ENCODE peak calls at places on chromosomes 16 and 17, in seven cellular contexts. One of them, this sample, is unnamed.

GRCh38 chr16:61564741-61565140 is 471.5 kb downstream of the CDH8 start:
- DNase-seq in stimulated activated naive CD4-positive, alpha-beta T cell treated with Interleukin-2 at 50 U/mL for 16 hours: no peak
- DNase-seq in caudate nucleus: no peak
- DNase-seq in fibroblast of lung: no peak
- DNase-seq in kidney tubule cell: no peak
- DNase-seq in BJ: no peak
- DNase-seq in mesenchymal stem cell: no peak
- DNase-seq in this sample: no peak

GRCh38 chr17:8991514-8992285 is 26.2 kb upstream of the PIK3R5 start:
- DNase-seq in mesenchymal stem cell: peak
- DNase-seq in kidney tubule cell: peak
- DNase-seq in fibroblast of lung: peak
- DNase-seq in caudate nucleus: peak
- DNase-seq in stimulated activated naive CD4-positive, alpha-beta T cell treated with Interleukin-2 at 50 U/mL for 16 hours: peak
- DNase-seq in BJ: no peak
- DNase-seq in this sample: peak

GRCh38 chr17:81398170-81398854 is 3.1 kb downstream of the BAHCC1 start:
- DNase-seq in kidney tubule cell: peak
- DNase-seq in BJ: no peak
- DNase-seq in fibroblast of lung: peak
- DNase-seq in caudate nucleus: no peak
- DNase-seq in stimulated activated naive CD4-positive, alpha-beta T cell treated with Interleukin-2 at 50 U/mL for 16 hours: no peak
- DNase-seq in mesenchymal stem cell: peak
- DNase-seq in this sample: peak

GRCh38 chr17:82296511-82297279 is 20.7 kb downstream of the CD7 start:
- DNase-seq in caudate nucleus: no peak
- DNase-seq in mesenchymal stem cell: no peak
- DNase-seq in kidney tubule cell: no peak
- DNase-seq in stimulated activated naive CD4-positive, alpha-beta T cell treated with Interleukin-2 at 50 U/mL for 16 hours: no peak
- DNase-seq in fibroblast of lung: no peak
- DNase-seq in BJ: no peak
- DNase-seq in this sample: no peak

GRCh38 chr17:49577651-49577935 is 1.9 kb downstream of the NXPH3 start:
- DNase-seq in mesenchymal stem cell: no peak
- DNase-seq in caudate nucleus: no peak
- DNase-seq in fibroblast of lung: no peak
- DNase-seq in stimulated activated naive CD4-positive, alpha-beta T cell treated with Interleukin-2 at 50 U/mL for 16 hours: no peak
- DNase-seq in BJ: no peak
- DNase-seq in kidney tubule cell: no peak
- DNase-seq in this sample: no peak

GRCh38 chr17:75754378-75755204 is 10.4 kb downstream of the GALK1 start:
- DNase-seq in caudate nucleus: no peak
- DNase-seq in BJ: no peak
- DNase-seq in mesenchymal stem cell: no peak
- DNase-seq in kidney tubule cell: no peak
- DNase-seq in fibroblast of lung: no peak
- DNase-seq in stimulated activated naive CD4-positive, alpha-beta T cell treated with Interleukin-2 at 50 U/mL for 16 hours: no peak
- DNase-seq in this sample: no peak

GRCh38 chr17:4972752-4973151 is 5.1 kb upstream of the SPAG7 start:
- DNase-seq in fibroblast of lung: no peak
- DNase-seq in mesenchymal stem cell: no peak
- DNase-seq in caudate nucleus: no peak
- DNase-seq in stimulated activated naive CD4-positive, alpha-beta T cell treated with Interleukin-2 at 50 U/mL for 16 hours: no peak
- DNase-seq in kidney tubule cell: no peak
- DNase-seq in BJ: no peak
- DNase-seq in this sample: no peak

GRCh38 chr17:77727216-77727615 is 231.3 kb upstream of the TNRC6C start:
- DNase-seq in fibroblast of lung: no peak
- DNase-seq in stimulated activated naive CD4-positive, alpha-beta T cell treated with Interleukin-2 at 50 U/mL for 16 hours: no peak
- DNase-seq in caudate nucleus: no peak
- DNase-seq in kidney tubule cell: no peak
- DNase-seq in mesenchymal stem cell: no peak
- DNase-seq in BJ: no peak
- DNase-seq in this sample: no peak

GRCh38 chr17:62724398-62725146 is 83.5 kb downstream of the MARCHF10 start:
- DNase-seq in caudate nucleus: peak
- DNase-seq in mesenchymal stem cell: no peak
- DNase-seq in stimulated activated naive CD4-positive, alpha-beta T cell treated with Interleukin-2 at 50 U/mL for 16 hours: peak
- DNase-seq in fibroblast of lung: no peak
- DNase-seq in BJ: no peak
- DNase-seq in kidney tubule cell: peak
- DNase-seq in this sample: no peak

GRCh38 chr17:35749560-35750412 is 3.3 kb downstream of the GAS2L2 start:
- DNase-seq in mesenchymal stem cell: no peak
- DNase-seq in kidney tubule cell: no peak
- DNase-seq in BJ: no peak
- DNase-seq in caudate nucleus: no peak
- DNase-seq in stimulated activated naive CD4-positive, alpha-beta T cell treated with Interleukin-2 at 50 U/mL for 16 hours: no peak
- DNase-seq in fibroblast of lung: no peak
- DNase-seq in this sample: no peak

GRCh38 chr17:32564325-32564724 is 77.5 kb downstream of the CDK5R1 start:
- DNase-seq in fibroblast of lung: no peak
- DNase-seq in caudate nucleus: no peak
- DNase-seq in stimulated activated naive CD4-positive, alpha-beta T cell treated with Interleukin-2 at 50 U/mL for 16 hours: no peak
- DNase-seq in kidney tubule cell: peak
- DNase-seq in mesenchymal stem cell: no peak
- DNase-seq in BJ: no peak
- DNase-seq in this sample: no peak

GRCh38 chr17:62085511-62086408 is 20.7 kb upstream of the MED13 start:
- DNase-seq in BJ: no peak
- DNase-seq in mesenchymal stem cell: no peak
- DNase-seq in kidney tubule cell: no peak
- DNase-seq in stimulated activated naive CD4-positive, alpha-beta T cell treated with Interleukin-2 at 50 U/mL for 16 hours: no peak
- DNase-seq in fibroblast of lung: peak
- DNase-seq in caudate nucleus: no peak
- DNase-seq in this sample: no peak

GRCh38 chr17:18951941-18952842 is at the start of gene SLC5A10:
- DNase-seq in stimulated activated naive CD4-positive, alpha-beta T cell treated with Interleukin-2 at 50 U/mL for 16 hours: no peak
- DNase-seq in BJ: no peak
- DNase-seq in mesenchymal stem cell: no peak
- DNase-seq in fibroblast of lung: no peak
- DNase-seq in caudate nucleus: no peak
- DNase-seq in kidney tubule cell: peak
- DNase-seq in this sample: no peak

GRCh38 chr17:72120878-72121163 is at the start of gene SOX9:
- DNase-seq in caudate nucleus: peak
- DNase-seq in stimulated activated naive CD4-positive, alpha-beta T cell treated with Interleukin-2 at 50 U/mL for 16 hours: no peak
- DNase-seq in mesenchymal stem cell: peak
- DNase-seq in kidney tubule cell: peak
- DNase-seq in BJ: peak
- DNase-seq in fibroblast of lung: peak
- DNase-seq in this sample: no peak

GRCh38 chr16:4316732-4317461 is 1.0 kb downstream of the GLIS2 start:
- DNase-seq in BJ: no peak
- DNase-seq in stimulated activated naive CD4-positive, alpha-beta T cell treated with Interleukin-2 at 50 U/mL for 16 hours: no peak
- DNase-seq in mesenchymal stem cell: no peak
- DNase-seq in caudate nucleus: peak
- DNase-seq in fibroblast of lung: no peak
- DNase-seq in kidney tubule cell: peak
- DNase-seq in this sample: peak

GRCh38 chr17:74780443-74781238 is 4.5 kb upstream of the NAT9 start:
- DNase-seq in caudate nucleus: peak
- DNase-seq in kidney tubule cell: peak
- DNase-seq in stimulated activated naive CD4-positive, alpha-beta T cell treated with Interleukin-2 at 50 U/mL for 16 hours: no peak
- DNase-seq in mesenchymal stem cell: peak
- DNase-seq in fibroblast of lung: no peak
- DNase-seq in BJ: no peak
- DNase-seq in this sample: no peak

GRCh38 chr17:50953518-50953830 is 87.3 kb upstream of the TOB1 start:
- DNase-seq in kidney tubule cell: no peak
- DNase-seq in mesenchymal stem cell: no peak
- DNase-seq in BJ: no peak
- DNase-seq in stimulated activated naive CD4-positive, alpha-beta T cell treated with Interleukin-2 at 50 U/mL for 16 hours: no peak
- DNase-seq in caudate nucleus: no peak
- DNase-seq in fibroblast of lung: no peak
- DNase-seq in this sample: no peak

GRCh38 chr16:35543486-35543885 is 2084.1 kb downstream of the TP53TG3F start:
- DNase-seq in stimulated activated naive CD4-positive, alpha-beta T cell treated with Interleukin-2 at 50 U/mL for 16 hours: no peak
- DNase-seq in BJ: no peak
- DNase-seq in caudate nucleus: no peak
- DNase-seq in kidney tubule cell: no peak
- DNase-seq in fibroblast of lung: no peak
- DNase-seq in mesenchymal stem cell: no peak
- DNase-seq in this sample: no peak

GRCh38 chr17:77449908-77450741 is 309.4 kb downstream of the SEC14L1 start:
- DNase-seq in caudate nucleus: peak
- DNase-seq in stimulated activated naive CD4-positive, alpha-beta T cell treated with Interleukin-2 at 50 U/mL for 16 hours: peak
- DNase-seq in kidney tubule cell: peak
- DNase-seq in mesenchymal stem cell: peak
- DNase-seq in BJ: no peak
- DNase-seq in fibroblast of lung: peak
- DNase-seq in this sample: no peak

GRCh38 chr17:2712300-2713043 is 908 bp upstream of the CLUH start:
- DNase-seq in mesenchymal stem cell: no peak
- DNase-seq in BJ: no peak
- DNase-seq in stimulated activated naive CD4-positive, alpha-beta T cell treated with Interleukin-2 at 50 U/mL for 16 hours: no peak
- DNase-seq in kidney tubule cell: peak
- DNase-seq in fibroblast of lung: no peak
- DNase-seq in caudate nucleus: no peak
- DNase-seq in this sample: no peak

GRCh38 chr17:17921192-17922082 is 50.8 kb downstream of the TOM1L2 start:
- DNase-seq in kidney tubule cell: peak
- DNase-seq in BJ: peak
- DNase-seq in fibroblast of lung: peak
- DNase-seq in stimulated activated naive CD4-positive, alpha-beta T cell treated with Interleukin-2 at 50 U/mL for 16 hours: no peak
- DNase-seq in mesenchymal stem cell: peak
- DNase-seq in caudate nucleus: peak
- DNase-seq in this sample: peak

GRCh38 chr16:85935957-85936760 is 37.2 kb downstream of the IRF8 start:
- DNase-seq in kidney tubule cell: peak
- DNase-seq in stimulated activated naive CD4-positive, alpha-beta T cell treated with Interleukin-2 at 50 U/mL for 16 hours: peak
- DNase-seq in BJ: no peak
- DNase-seq in caudate nucleus: no peak
- DNase-seq in mesenchymal stem cell: no peak
- DNase-seq in fibroblast of lung: peak
- DNase-seq in this sample: no peak

GRCh38 chr16:16120044-16120381 is 103.3 kb downstream of the ABCC6 start:
- DNase-seq in kidney tubule cell: no peak
- DNase-seq in caudate nucleus: no peak
- DNase-seq in BJ: no peak
- DNase-seq in stimulated activated naive CD4-positive, alpha-beta T cell treated with Interleukin-2 at 50 U/mL for 16 hours: no peak
- DNase-seq in mesenchymal stem cell: no peak
- DNase-seq in fibroblast of lung: no peak
- DNase-seq in this sample: no peak

GRCh38 chr16:50655558-50656055 is 25.5 kb downstream of the SNX20 start:
- DNase-seq in caudate nucleus: no peak
- DNase-seq in BJ: no peak
- DNase-seq in kidney tubule cell: no peak
- DNase-seq in stimulated activated naive CD4-positive, alpha-beta T cell treated with Interleukin-2 at 50 U/mL for 16 hours: no peak
- DNase-seq in fibroblast of lung: no peak
- DNase-seq in mesenchymal stem cell: no peak
- DNase-seq in this sample: no peak

GRCh38 chr17:32142857-32143524 is 689 bp downstream of the RHOT1 start:
- DNase-seq in fibroblast of lung: peak
- DNase-seq in mesenchymal stem cell: peak
- DNase-seq in caudate nucleus: no peak
- DNase-seq in stimulated activated naive CD4-positive, alpha-beta T cell treated with Interleukin-2 at 50 U/mL for 16 hours: no peak
- DNase-seq in BJ: no peak
- DNase-seq in kidney tubule cell: peak
- DNase-seq in this sample: peak

GRCh38 chr16:86751081-86752030 is 173.0 kb downstream of the FOXL1 start:
- DNase-seq in kidney tubule cell: peak
- DNase-seq in fibroblast of lung: peak
- DNase-seq in caudate nucleus: no peak
- DNase-seq in stimulated activated naive CD4-positive, alpha-beta T cell treated with Interleukin-2 at 50 U/mL for 16 hours: no peak
- DNase-seq in BJ: peak
- DNase-seq in mesenchymal stem cell: peak
- DNase-seq in this sample: peak

GRCh38 chr17:3004150-3004801 is 59.1 kb downstream of the OR1D5 start:
- DNase-seq in stimulated activated naive CD4-positive, alpha-beta T cell treated with Interleukin-2 at 50 U/mL for 16 hours: peak
- DNase-seq in BJ: peak
- DNase-seq in fibroblast of lung: peak
- DNase-seq in mesenchymal stem cell: peak
- DNase-seq in kidney tubule cell: peak
- DNase-seq in caudate nucleus: peak
- DNase-seq in this sample: peak

GRCh38 chr16:88300463-88300835 is 82.3 kb upstream of the ZNF469 start:
- DNase-seq in BJ: no peak
- DNase-seq in mesenchymal stem cell: no peak
- DNase-seq in stimulated activated naive CD4-positive, alpha-beta T cell treated with Interleukin-2 at 50 U/mL for 16 hours: no peak
- DNase-seq in kidney tubule cell: no peak
- DNase-seq in fibroblast of lung: no peak
- DNase-seq in caudate nucleus: no peak
- DNase-seq in this sample: no peak

GRCh38 chr17:77692571-77693161 is 265.8 kb upstream of the TNRC6C start:
- DNase-seq in caudate nucleus: no peak
- DNase-seq in BJ: no peak
- DNase-seq in kidney tubule cell: peak
- DNase-seq in mesenchymal stem cell: no peak
- DNase-seq in fibroblast of lung: peak
- DNase-seq in stimulated activated naive CD4-positive, alpha-beta T cell treated with Interleukin-2 at 50 U/mL for 16 hours: peak
- DNase-seq in this sample: no peak